ENCODE peak calls at places on chromosomes 3 and 15, in seven cellular contexts. Z is dorsolateral prefrontal cortex; C is caudate nucleus; V is right lobe of liver; G is transverse colon; B is left lung; A is CD8-positive, alpha-beta T cell. H is an unnamed sample.
A peak's percentile ranks its signal among the peaks of the same experiment; 100 is the strongest.

GRCh38 chr15:77563768-77564167 is 68.9 kb downstream of the LINGO1 start:
- DNase-seq in Z (no peak), C (no peak), V (no peak), G (no peak), B (peak; percentile 60), A (no peak), H (no peak)

GRCh38 chr3:143201870-143202269 is 82.3 kb downstream of the CHST2 start:
- DNase-seq in Z (no peak), C (no peak), V (no peak), G (no peak), B (no peak), A (no peak), H (no peak)

GRCh38 chr15:68376447-68377060 is 55.4 kb downstream of the ITGA11 start:
- DNase-seq in Z (no peak), C (no peak), V (no peak), G (no peak), B (no peak), A (no peak), H (no peak)

GRCh38 chr3:113575191-113575590 is 42.8 kb downstream of the SIDT1 start:
- DNase-seq in Z (no peak), C (no peak), V (no peak), G (peak; percentile 22), B (no peak), A (no peak), H (no peak)

GRCh38 chr3:45537596-45537959 is 57.0 kb upstream of the LIMD1 start:
- DNase-seq in Z (no peak), C (no peak), V (no peak), G (no peak), B (no peak), A (no peak), H (no peak)

GRCh38 chr3:128337305-128337704 is 129.4 kb downstream of the DNAJB8 start:
- DNase-seq in Z (no peak), C (no peak), V (no peak), G (no peak), B (no peak), A (no peak), H (no peak)

GRCh38 chr3:129606522-129607390 is at the start of gene PLXND1:
- DNase-seq in Z (peak; percentile 50), C (peak; percentile 21), V (peak; percentile 85), G (peak; percentile 59), B (peak; percentile 92), A (no peak), H (peak; percentile 53)

GRCh38 chr3:161230621-161231195 is 9.6 kb downstream of the NMD3 start:
- DNase-seq in Z (no peak), C (peak; percentile 10), V (no peak), G (no peak), B (no peak), A (no peak), H (no peak)

GRCh38 chr3:12286927-12287726 is 1.7 kb upstream of the PPARG start:
- DNase-seq in Z (no peak), C (no peak), V (peak; percentile 67), G (peak; percentile 58), B (peak; percentile 82), A (no peak), H (no peak)

GRCh38 chr15:42133356-42133755 is 23.1 kb downstream of the PLA2G4F start:
- DNase-seq in Z (peak; percentile 9), C (no peak), V (no peak), G (no peak), B (no peak), A (no peak), H (no peak)

GRCh38 chr3:113051222-113051804 is 60.5 kb downstream of the GTPBP8 start:
- DNase-seq in Z (peak; percentile 86), C (peak; percentile 89), V (peak; percentile 58), G (peak; percentile 89), B (peak; percentile 51), A (peak; percentile 79), H (peak; percentile 83)

GRCh38 chr3:46990573-46991374 is 11.3 kb downstream of the NBEAL2 start:
- DNase-seq in Z (no peak), C (no peak), V (no peak), G (peak; percentile 41), B (peak; percentile 87), A (no peak), H (no peak)

GRCh38 chr3:60250810-60251209 is 1000.4 kb downstream of the FHIT start:
- DNase-seq in Z (no peak), C (no peak), V (no peak), G (no peak), B (no peak), A (no peak), H (no peak)

GRCh38 chr3:132352556-132353143 is 35.4 kb downstream of the ACP3 start:
- DNase-seq in Z (no peak), C (peak; percentile 53), V (peak; percentile 28), G (peak; percentile 70), B (no peak), A (peak; percentile 49), H (no peak)

GRCh38 chr15:37070686-37071085 is 29.7 kb downstream of the MEIS2 start:
- DNase-seq in Z (no peak), C (no peak), V (no peak), G (no peak), B (no peak), A (no peak), H (no peak)

GRCh38 chr15:89359471-89360293 is 25.1 kb upstream of the POLG start:
- DNase-seq in Z (no peak), C (no peak), V (no peak), G (no peak), B (no peak), A (no peak), H (no peak)

GRCh38 chr3:108471346-108471935 is 39.0 kb downstream of the MYH15 start:
- DNase-seq in Z (no peak), C (no peak), V (no peak), G (no peak), B (no peak), A (no peak), H (no peak)

GRCh38 chr3:9793161-9793781 is 389 bp downstream of the ARPC4 start:
- DNase-seq in Z (no peak), C (no peak), V (no peak), G (peak; percentile 57), B (no peak), A (no peak), H (no peak)

GRCh38 chr3:48664313-48664644 is 1.6 kb upstream of the CELSR3 start:
- DNase-seq in Z (no peak), C (no peak), V (no peak), G (no peak), B (no peak), A (no peak), H (no peak)
- H3K27ac ChIP-seq in Z (peak overlapping the region; percentile 82), C (no peak overlapping the region), V (no peak overlapping the region), G (peak overlapping the region; percentile 20), B (no peak overlapping the region), A (no peak overlapping the region), H (peak overlapping the region; percentile 88)

DNA sequence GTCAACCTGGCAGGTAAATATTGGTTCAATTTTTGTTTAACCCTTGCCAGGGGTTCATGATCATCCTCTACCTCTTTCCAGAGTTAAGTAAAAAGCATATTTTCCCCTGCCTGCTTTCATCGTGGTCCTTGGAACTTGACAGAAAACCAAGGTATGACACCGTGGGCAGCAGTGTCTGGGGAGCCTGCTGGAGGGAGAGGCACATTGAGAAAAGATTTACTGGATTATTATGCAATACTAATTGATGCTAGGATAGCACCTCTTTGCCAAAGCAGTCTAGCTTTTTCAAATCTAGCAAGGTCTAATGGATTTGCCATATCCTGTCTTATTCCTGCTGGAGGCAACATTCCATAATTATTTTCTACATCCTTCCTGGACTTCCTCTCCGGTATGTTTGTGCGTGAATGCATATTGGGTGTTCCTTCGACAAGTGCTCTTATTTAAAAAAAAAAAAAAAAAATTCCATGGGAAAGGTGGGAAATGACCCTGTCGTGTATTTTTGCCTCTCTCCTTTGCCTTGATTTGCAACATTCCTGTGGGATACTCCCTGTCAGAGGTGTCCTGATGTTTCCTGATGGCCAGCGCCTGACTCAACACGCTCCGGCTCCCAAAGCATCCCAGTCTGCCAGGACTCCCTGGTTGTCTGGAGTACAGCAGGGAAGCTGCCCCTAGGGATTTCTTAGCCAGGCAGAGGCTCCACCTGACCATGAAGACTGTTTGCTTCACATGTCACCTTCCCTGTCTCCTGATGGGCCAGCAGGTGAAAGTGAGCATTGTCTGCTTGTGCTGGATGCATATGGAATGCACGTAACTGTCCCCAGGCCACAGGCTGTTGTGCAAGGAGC is 6.3 kb downstream of the BHLHE40 start:
- DNase-seq in Z (no peak), C (no peak), V (peak; percentile 57), G (no peak), B (no peak), A (no peak), H (no peak)
- H3K27ac ChIP-seq in Z (peak overlapping the region; percentile 98), C (peak overlapping the region; percentile 82), V (peak overlapping the region; percentile 91), G (peak overlapping the region; percentile 100), B (peak overlapping the region; percentile 100), A (no peak overlapping the region), H (no peak overlapping the region)

GRCh38 chr3:174243194-174243593 is 615.9 kb upstream of the NAALADL2 start:
- DNase-seq in Z (no peak), C (no peak), V (no peak), G (no peak), B (no peak), A (no peak), H (no peak)

GRCh38 chr3:174242311-174243041 is 616.7 kb upstream of the NAALADL2 start:
- DNase-seq in Z (no peak), C (no peak), V (no peak), G (no peak), B (no peak), A (no peak), H (no peak)

GRCh38 chr3:174251696-174252095 is 607.4 kb upstream of the NAALADL2 start:
- DNase-seq in Z (no peak), C (no peak), V (no peak), G (no peak), B (no peak), A (no peak), H (no peak)

GRCh38 chr3:174253221-174253620 is 605.9 kb upstream of the NAALADL2 start:
- DNase-seq in Z (no peak), C (no peak), V (no peak), G (no peak), B (no peak), A (no peak), H (no peak)

GRCh38 chr3:174247671-174248070 is 611.5 kb upstream of the NAALADL2 start:
- DNase-seq in Z (no peak), C (no peak), V (no peak), G (no peak), B (no peak), A (no peak), H (no peak)
- H3K27ac ChIP-seq in Z (no peak overlapping the region), C (no peak overlapping the region), V (no peak overlapping the region), G (no peak overlapping the region), B (no peak overlapping the region), A (no peak overlapping the region), H (no peak overlapping the region)

GRCh38 chr15:59294961-59295741 is 77.5 kb downstream of the MYO1E start:
- DNase-seq in Z (no peak), C (peak; percentile 12), V (no peak), G (no peak), B (no peak), A (no peak), H (no peak)

GRCh38 chr15:59295742-59296090 is 77.0 kb downstream of the MYO1E start:
- DNase-seq in Z (no peak), C (no peak), V (no peak), G (no peak), B (no peak), A (no peak), H (no peak)

GRCh38 chr15:59298255-59298856 is 74.3 kb downstream of the MYO1E start:
- DNase-seq in Z (no peak), C (no peak), V (no peak), G (no peak), B (no peak), A (no peak), H (no peak)

GRCh38 chr15:59294574-59294960 is 78.1 kb downstream of the MYO1E start:
- DNase-seq in Z (no peak), C (no peak), V (no peak), G (no peak), B (no peak), A (no peak), H (no peak)

GRCh38 chr15:59296181-59296617 is 76.5 kb downstream of the MYO1E start:
- DNase-seq in Z (no peak), C (peak; percentile 6), V (no peak), G (no peak), B (no peak), A (no peak), H (no peak)
- H3K27ac ChIP-seq in Z (peak overlapping the region; percentile 69), C (peak overlapping the region; percentile 63), V (no peak overlapping the region), G (peak overlapping the region; percentile 71), B (no peak overlapping the region), A (no peak overlapping the region), H (peak overlapping the region; percentile 78)